ENCODE peak calls at places on chromosomes 4 and X, in four cellular contexts. X is heart left ventricle, U is endothelial cell, J is AG10803. I is an unnamed sample.

GRCh38 chr4:108683479-108683878 is 33.1 kb downstream of the OSTC start:
- DNase-seq in X (no peak), J (peak; percentile 48), U (no peak), I (no peak)

GRCh38 chr4:77360451-77360850 is 203.4 kb downstream of the CCNG2 start:
- DNase-seq in U (no peak), J (no peak), X (no peak), I (no peak)

GRCh38 chrX:10677490-10677889 is 57.1 kb upstream of the MID1 start:
- DNase-seq in U (no peak), J (peak; percentile 62), X (no peak), I (no peak)

GRCh38 chrX:34656842-34657780 is at the start of gene TMEM47:
- DNase-seq in X (peak; percentile 78), J (peak; percentile 83), U (peak; percentile 67), I (no peak)

GRCh38 chr4:114087596-114088230 is 108.3 kb upstream of the ARSJ start:
- DNase-seq in U (no peak), J (peak; percentile 90), X (no peak), I (no peak)

GRCh38 chr4:179823342-179823741 is 2381.1 kb upstream of the AGA start:
- DNase-seq in X (no peak), J (no peak), U (no peak), I (no peak)

GRCh38 chr4:146054676-146055075 is 116.1 kb upstream of the ZNF827 start:
- DNase-seq in J (no peak), X (no peak), U (no peak), I (no peak)

GRCh38 chr4:125704726-125705125 is 390.0 kb downstream of the FAT4 start:
- DNase-seq in J (peak; percentile 73), X (no peak), U (no peak), I (no peak)

GRCh38 chr4:8282134-8282641 is 12.6 kb downstream of the HTRA3 start:
- DNase-seq in U (no peak), X (no peak), J (no peak), I (no peak)

GRCh38 chr4:25633541-25633940 is 22.1 kb upstream of the SLC34A2 start:
- DNase-seq in U (no peak), J (no peak), X (no peak), I (no peak)

GRCh38 chrX:21740329-21741274 is 17.3 kb downstream of the SMPX start:
- DNase-seq in U (no peak), J (no peak), X (peak; percentile 24), I (no peak)

GRCh38 chrX:100410901-100411801 is 1.1 kb upstream of the PCDH19 start:
- DNase-seq in J (no peak), X (no peak), U (no peak), I (no peak)

GRCh38 chrX:110216027-110216426 is 101.9 kb downstream of the AMMECR1 start:
- DNase-seq in X (no peak), U (no peak), J (no peak), I (no peak)

GRCh38 chr4:181896609-181897008 is 346.6 kb upstream of the TENM3 start:
- DNase-seq in U (no peak), J (peak; percentile 72), X (no peak), I (no peak)

GRCh38 chr4:53763813-53764597 is 172.7 kb upstream of the LNX1 start:
- DNase-seq in X (no peak), J (peak; percentile 91), U (no peak), I (no peak)

GRCh38 chr4:1279253-1279652 is 10.4 kb upstream of the MAEA start:
- DNase-seq in J (no peak), X (no peak), U (no peak), I (no peak)

GRCh38 chrX:154775611-154776349 is 13.1 kb downstream of the DKC1 start:
- DNase-seq in U (no peak), J (no peak), X (peak; percentile 31), I (peak; percentile 57)

GRCh38 chrX:47643926-47644325 is 6.4 kb downstream of the ELK1 start:
- DNase-seq in U (no peak), X (no peak), J (peak; percentile 24), I (no peak)

GRCh38 chr4:1300466-1301455 is 11.1 kb downstream of the MAEA start:
- DNase-seq in X (no peak), U (no peak), J (peak; percentile 46), I (peak; percentile 26)

GRCh38 chr4:19657856-19658255 is 593.8 kb upstream of the SLIT2 start:
- DNase-seq in X (no peak), U (no peak), J (no peak), I (no peak)

GRCh38 chrX:119871599-119872395 is at the start of the genes NDUFA1 and RNF113A:
- DNase-seq in U (peak; percentile 66), J (peak; percentile 85), X (peak; percentile 82), I (peak; percentile 87)

GRCh38 chr4:45423876-45424275 is 697.5 kb upstream of the GNPDA2 start:
- DNase-seq in X (no peak), J (no peak), U (no peak), I (no peak)

GRCh38 chr4:164716901-164717300 is 37.0 kb upstream of the SMIM31 start:
- DNase-seq in X (no peak), J (no peak), U (no peak), I (no peak)
- TF ChIP-seq CTCF in X (no peak), J (no peak), U (peak; percentile 31), I (no peak)

DNA sequence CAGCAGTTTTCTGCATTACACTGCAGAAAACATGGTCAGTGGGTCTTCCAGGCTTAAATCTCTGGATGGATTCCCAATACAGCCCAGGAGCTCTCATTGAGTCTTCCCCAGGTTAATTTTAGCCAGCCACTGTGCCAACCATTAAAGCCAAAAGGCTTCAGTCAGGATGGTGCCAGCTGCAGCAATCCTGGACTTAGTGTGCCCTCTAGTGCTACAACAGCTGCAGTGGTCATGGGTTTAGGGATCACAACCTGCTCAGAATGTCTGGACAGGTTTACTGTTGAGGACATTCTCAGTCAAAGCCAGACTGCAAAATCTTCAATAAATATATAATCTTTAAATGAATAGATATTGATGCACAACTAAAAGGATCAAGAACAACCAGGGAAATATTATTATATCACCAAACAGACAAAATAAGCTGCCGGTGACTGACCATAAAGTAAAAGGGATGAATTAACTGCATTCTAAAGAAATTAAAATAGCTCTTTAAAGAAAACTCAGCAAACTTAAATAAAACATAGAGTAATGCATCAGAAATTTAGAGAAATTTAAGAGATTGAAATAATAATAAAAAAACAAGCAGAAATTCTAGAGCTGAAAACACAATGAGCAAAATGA is 639.9 kb downstream of the SPOCK3 start:
- DNase-seq in U (peak; percentile 53), J (peak; percentile 2), X (peak; percentile 25), I (peak; percentile 6)
- TF ChIP-seq CTCF in U (peak; percentile 45), J (peak; percentile 38), X (peak; percentile 21), I (no peak)

GRCh38 chr4:3515646-3516045 is 16.6 kb downstream of the LRPAP1 start:
- DNase-seq in X (no peak), J (no peak), U (no peak), I (no peak)

GRCh38 chr4:3516061-3516835 is 16.0 kb downstream of the LRPAP1 start:
- DNase-seq in U (no peak), X (no peak), J (no peak), I (no peak)

GRCh38 chr4:3514221-3514780 is 17.9 kb downstream of the LRPAP1 start:
- DNase-seq in X (no peak), J (no peak), U (no peak), I (no peak)

GRCh38 chr4:3513807-3514206 is 18.4 kb downstream of the LRPAP1 start:
- DNase-seq in X (no peak), J (no peak), U (no peak), I (no peak)

GRCh38 chr4:3514806-3515421 is 17.3 kb downstream of the LRPAP1 start:
- DNase-seq in X (no peak), U (no peak), J (no peak), I (no peak)
- TF ChIP-seq CTCF in X (peak; percentile 15), U (no peak), J (peak; percentile 6), I (no peak)

DNA sequence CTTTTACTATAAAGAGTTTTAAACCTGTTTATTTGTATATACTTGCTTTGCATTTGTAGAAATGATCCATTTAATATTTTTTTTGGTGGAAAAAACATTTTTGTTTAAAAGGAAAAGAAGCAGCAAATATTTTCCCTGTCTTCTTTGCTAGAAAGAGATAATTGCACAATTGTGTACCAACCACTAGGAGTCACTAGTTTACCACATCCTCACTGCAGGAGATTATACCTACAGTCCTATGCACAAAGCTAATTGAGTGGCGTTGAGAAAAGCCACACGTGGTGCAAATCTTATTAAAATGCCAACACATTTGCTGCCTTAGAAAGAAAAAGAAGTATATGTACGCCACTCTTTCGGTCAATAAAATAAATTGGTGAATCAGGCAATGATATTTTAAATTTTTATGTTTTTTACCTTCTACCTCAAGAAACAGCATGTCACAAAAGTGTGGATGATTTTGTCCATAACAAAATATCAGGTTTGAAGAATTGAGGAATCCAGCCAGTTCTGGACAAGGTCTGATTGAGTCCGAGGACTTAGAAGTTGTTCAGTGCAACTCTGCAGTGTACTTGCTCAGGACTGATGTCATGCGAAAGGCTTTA is 102.9 kb downstream of the GRXCR1 start:
- DNase-seq in U (no peak), X (no peak), J (peak; percentile 15), I (no peak)
- TF ChIP-seq CTCF in U (peak; percentile 87), X (peak; percentile 40), J (peak; percentile 66), I (peak; percentile 66)

GRCh38 chr4:69713593-69713992 is 46.8 kb downstream of the SULT1B1 start:
- DNase-seq in J (peak; percentile 48), X (no peak), U (no peak), I (no peak)

GRCh38 chr4:69708211-69708610 is 52.2 kb downstream of the SULT1B1 start:
- DNase-seq in J (peak; percentile 5), X (no peak), U (no peak), I (no peak)

GRCh38 chr4:69707807-69708206 is 52.6 kb downstream of the SULT1B1 start:
- DNase-seq in X (no peak), U (no peak), J (no peak), I (no peak)

GRCh38 chr4:69714086-69714485 is 46.3 kb downstream of the SULT1B1 start:
- DNase-seq in J (no peak), X (no peak), U (no peak), I (no peak)

GRCh38 chr4:69710580-69710979 is 49.8 kb downstream of the SULT1B1 start:
- DNase-seq in J (no peak), X (no peak), U (no peak), I (no peak)
- TF ChIP-seq CTCF in J (no peak), X (no peak), U (no peak), I (no peak)

GRCh38 chr4:15001248-15001824 is 945 bp upstream of the CPEB2 start:
- DNase-seq in U (peak; percentile 21), J (peak; percentile 95), X (peak; percentile 77), I (peak; percentile 69)
- TF ChIP-seq CTCF in U (no peak), J (no peak), X (no peak), I (no peak)